ENCODE peak calls at places on chromosomes 4 and X, in seven cellular contexts. Q is GM12878, E is SK-N-SH, M is HepG2, Z is HCT116, C is K562, K is H1. Y is an unnamed sample.

GRCh38 chr4:86521373-86521969 is 72.6 kb upstream of the PTPN13 start:
- DNase-seq in Z (no peak), K (no peak), M (no peak), E (no peak), C (no peak), Q (no peak), Y (no peak)

GRCh38 chr4:15506464-15506863 is 36.8 kb downstream of the CC2D2A start:
- DNase-seq in M (no peak), E (no peak), Q (no peak), K (no peak), C (no peak), Z (no peak), Y (no peak)

GRCh38 chr4:75658881-75659280 is 14.3 kb downstream of the G3BP2 start:
- DNase-seq in C (no peak), K (no peak), M (no peak), E (no peak), Z (no peak), Q (no peak), Y (no peak)

GRCh38 chr4:100935090-100935489 is 412.2 kb downstream of the PPP3CA start:
- DNase-seq in Z (peak), Q (no peak), C (no peak), E (peak), K (no peak), M (no peak), Y (peak)

GRCh38 chrX:108114541-108114940 is 23.0 kb downstream of the ATG4A start:
- DNase-seq in Z (no peak), M (no peak), Q (peak), C (no peak), E (no peak), K (no peak), Y (no peak)

GRCh38 chr4:13160906-13161305 is 323.2 kb downstream of the RAB28 start:
- DNase-seq in Z (no peak), E (no peak), C (no peak), K (no peak), Q (no peak), M (no peak), Y (no peak)

GRCh38 chrX:154398668-154399526 is 720 bp downstream of the RPL10 start:
- DNase-seq in K (no peak), Q (no peak), E (peak), Z (no peak), M (peak), C (peak), Y (no peak)

GRCh38 chr4:55722132-55722531 is 86.0 kb upstream of the NMU start:
- DNase-seq in M (no peak), Z (no peak), E (no peak), C (no peak), K (no peak), Q (no peak), Y (no peak)

GRCh38 chr4:120865985-120866384 is 56.5 kb downstream of the PRDM5 start:
- DNase-seq in K (no peak), M (no peak), Z (no peak), C (no peak), Q (no peak), E (no peak), Y (no peak)

GRCh38 chrX:153902388-153902787 is 2.1 kb upstream of the AVPR2 start:
- DNase-seq in E (peak), C (no peak), K (no peak), Q (no peak), Z (no peak), M (no peak), Y (no peak)

GRCh38 chr4:1278336-1278670 is 11.4 kb upstream of the MAEA start:
- DNase-seq in Q (no peak), C (no peak), Z (peak), M (no peak), E (no peak), K (no peak), Y (no peak)

GRCh38 chr4:57043304-57044251 is 64.9 kb downstream of the POLR2B start:
- DNase-seq in Q (no peak), K (no peak), C (no peak), Z (no peak), E (no peak), M (no peak), Y (no peak)

GRCh38 chr4:34170941-34171340 is 2073.4 kb downstream of the ARAP2 start:
- DNase-seq in E (no peak), C (no peak), Q (no peak), M (no peak), Z (no peak), K (no peak), Y (no peak)

GRCh38 chrX:124028177-124028576 is 66.7 kb downstream of the STAG2 start:
- DNase-seq in E (no peak), Z (no peak), Q (no peak), M (no peak), K (no peak), C (no peak), Y (no peak)

GRCh38 chr4:10879411-10880110 is 195.0 kb upstream of the CLNK start:
- DNase-seq in E (no peak), C (no peak), M (no peak), K (no peak), Q (no peak), Z (no peak), Y (no peak)

GRCh38 chrX:147550217-147550616 is 361.5 kb upstream of the FMR1 start:
- DNase-seq in C (no peak), E (peak), Z (no peak), M (peak), K (no peak), Q (no peak), Y (peak)

GRCh38 chrX:121000589-121000988 is 15.0 kb upstream of the CT47A1 start:
- DNase-seq in Z (peak), K (no peak), C (no peak), M (peak), Q (peak), E (peak), Y (peak)

GRCh38 chr4:19947349-19947748 is 304.4 kb upstream of the SLIT2 start:
- DNase-seq in K (no peak), M (no peak), Q (no peak), C (no peak), Z (no peak), E (no peak), Y (no peak)

GRCh38 chr4:3766791-3767561 is 791 bp downstream of the ADRA2C start:
- DNase-seq in Q (no peak), M (no peak), E (peak), Z (no peak), C (no peak), K (no peak), Y (peak)

GRCh38 chr4:185380320-185380719 is 15.4 kb downstream of the LRP2BP start:
- DNase-seq in M (peak), Q (no peak), Z (no peak), K (no peak), E (no peak), C (no peak), Y (no peak)

GRCh38 chr4:40908297-40908696 is 158.5 kb downstream of the NSUN7 start:
- DNase-seq in Q (no peak), E (no peak), C (no peak), M (no peak), K (peak), Z (peak), Y (no peak)

GRCh38 chr4:183852910-183853555 is 52.1 kb upstream of the STOX2 start:
- DNase-seq in E (no peak), Z (no peak), Q (no peak), K (no peak), C (no peak), M (no peak), Y (no peak)

GRCh38 chrX:49308604-49309269 is 5.3 kb downstream of the GAGE10 start:
- DNase-seq in K (no peak), Q (no peak), C (no peak), Z (no peak), M (no peak), E (no peak), Y (no peak)

GRCh38 chr4:149709640-149710039 is 106.0 kb downstream of the IQCM start:
- DNase-seq in K (no peak), E (no peak), C (no peak), Z (no peak), Q (no peak), M (no peak), Y (no peak)

GRCh38 chr4:38384962-38385285 is 279.1 kb upstream of the KLF3 start:
- DNase-seq in M (no peak), E (no peak), Z (no peak), K (no peak), Q (no peak), C (no peak), Y (no peak)

GRCh38 chr4:120718979-120719566 is 203.5 kb downstream of the PRDM5 start:
- DNase-seq in M (peak), C (no peak), K (no peak), Q (no peak), E (peak), Z (peak), Y (no peak)

GRCh38 chr4:184845367-184846011 is 19.7 kb upstream of the ACSL1 start:
- DNase-seq in M (peak), C (no peak), Z (no peak), Q (no peak), K (no peak), E (no peak), Y (no peak)

GRCh38 chr4:53477038-53477565 is 99.7 kb downstream of the FIP1L1 start:
- DNase-seq in Q (no peak), E (no peak), C (no peak), K (peak), M (peak), Z (no peak), Y (peak)

GRCh38 chr4:6308890-6309643 is 39.4 kb downstream of the WFS1 start:
- DNase-seq in C (no peak), K (no peak), M (peak), E (peak), Z (no peak), Q (no peak), Y (peak)

GRCh38 chr4:5800496-5800895 is 89.5 kb downstream of the EVC start:
- DNase-seq in Z (no peak), E (no peak), K (no peak), C (no peak), Q (no peak), M (no peak), Y (no peak)

GRCh38 chrX:2955281-2955680 is 26.1 kb upstream of the ARSD start:
- DNase-seq in K (no peak), C (no peak), Z (no peak), M (no peak), Q (no peak), E (no peak), Y (no peak)

GRCh38 chrX:132837126-132837525 is 121.3 kb downstream of the HS6ST2 start:
- DNase-seq in Q (no peak), E (no peak), M (no peak), K (no peak), Z (peak), C (no peak), Y (no peak)

DNA sequence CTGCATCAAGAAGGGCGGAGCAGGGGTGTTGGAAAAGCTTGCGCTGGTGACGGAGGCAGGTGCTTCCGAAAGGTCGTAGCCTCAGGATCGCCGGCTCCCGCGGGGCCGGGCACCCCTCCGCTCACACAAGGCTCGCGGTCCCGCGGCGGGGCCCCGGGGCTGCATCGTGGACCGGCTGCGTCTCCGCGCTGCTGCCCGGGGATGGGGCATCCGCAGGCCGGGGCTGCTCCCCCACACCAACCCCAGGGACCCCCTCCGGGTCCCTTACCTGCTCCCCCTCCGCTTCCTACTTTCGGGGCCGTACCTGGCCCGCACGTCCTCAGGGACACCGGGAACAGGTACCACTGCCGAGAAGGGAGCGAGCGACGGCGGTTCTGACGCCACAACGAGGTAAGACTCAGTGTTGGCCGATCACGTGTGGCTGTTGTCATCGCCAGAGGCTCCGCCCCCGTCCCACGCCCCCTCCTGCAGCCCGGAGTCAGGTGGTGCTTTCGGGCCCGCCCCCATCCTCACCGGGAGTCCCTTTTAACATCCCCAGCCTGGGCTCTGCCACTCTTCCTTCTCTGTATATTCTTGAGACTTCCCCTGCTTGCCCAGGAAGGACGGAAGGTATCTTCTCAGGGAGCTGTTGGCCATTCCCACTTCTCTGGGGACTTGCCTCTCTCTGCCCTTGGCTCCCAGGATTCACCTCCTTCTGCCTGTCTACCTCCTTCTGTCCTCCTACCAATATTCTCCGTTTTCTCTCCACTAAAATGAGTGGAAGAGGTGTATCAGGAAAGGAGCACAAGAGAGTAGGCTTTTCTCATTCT is at the start of gene BEX2:
- DNase-seq in C (peak), M (no peak), Q (no peak), E (peak), Z (peak), K (peak), Y (peak)
- TF ChIP-seq JUND in C (peak), M (no peak), Q (no peak), E (no peak), Z (no peak), K (no peak), Y (no peak)

DNA sequence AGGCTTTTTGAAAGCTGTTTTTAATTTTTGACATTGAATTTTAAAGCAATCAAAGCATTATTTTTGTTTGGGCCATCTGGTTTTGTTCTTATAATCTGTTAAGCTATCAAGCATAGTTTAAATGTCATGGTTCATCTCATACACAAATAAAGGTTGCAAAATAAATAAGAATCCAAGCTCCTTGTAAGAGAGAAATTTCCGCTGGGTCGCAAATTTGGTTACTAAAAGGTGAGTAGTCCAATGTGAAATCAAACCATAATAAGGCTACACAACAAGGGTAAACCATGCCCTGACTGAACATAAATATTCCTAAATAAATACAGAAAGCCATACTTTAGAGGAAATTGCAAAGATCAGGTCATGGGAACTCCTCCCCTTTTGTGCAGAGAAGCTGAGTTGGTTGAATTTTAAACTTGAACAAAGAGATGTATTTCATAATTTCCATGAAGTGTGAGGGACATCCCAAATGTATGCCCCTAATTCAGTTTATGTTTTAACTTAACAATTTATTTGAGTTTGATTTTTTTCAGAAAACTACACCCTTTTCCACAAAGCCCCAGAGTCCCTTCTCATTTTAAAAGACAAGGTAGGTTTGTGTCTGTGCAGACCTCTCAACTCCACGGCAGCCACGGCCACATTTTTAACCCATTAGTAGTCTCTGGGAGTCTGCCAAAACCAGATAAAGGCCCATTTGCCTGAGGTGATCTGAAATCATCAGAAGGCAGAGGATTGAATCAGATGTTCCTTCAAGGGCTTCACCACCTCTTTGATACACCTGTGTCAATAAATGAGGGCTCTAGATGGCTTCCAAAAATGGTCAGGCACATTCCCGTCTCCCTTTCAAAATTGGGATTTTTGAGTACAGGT is 85.2 kb downstream of the PLAC1 start:
- DNase-seq in Z (peak), C (no peak), M (no peak), Q (no peak), E (no peak), K (no peak), Y (no peak)
- TF ChIP-seq JUND in Z (peak), C (no peak), M (no peak), Q (no peak), E (peak), K (no peak), Y (no peak)

GRCh38 chr4:125551967-125552366 is 237.2 kb downstream of the FAT4 start:
- DNase-seq in E (no peak), K (no peak), C (no peak), M (no peak), Q (no peak), Z (no peak), Y (no peak)

GRCh38 chr4:125550769-125551168 is 236.0 kb downstream of the FAT4 start:
- DNase-seq in C (no peak), M (no peak), E (no peak), Z (no peak), Q (no peak), K (no peak), Y (no peak)

GRCh38 chr4:125547842-125548241 is 233.1 kb downstream of the FAT4 start:
- DNase-seq in C (no peak), K (no peak), E (no peak), M (no peak), Q (no peak), Z (no peak), Y (no peak)

GRCh38 chr4:125546272-125546671 is 231.5 kb downstream of the FAT4 start:
- DNase-seq in E (no peak), Q (no peak), K (no peak), Z (no peak), M (no peak), C (no peak), Y (no peak)

DNA sequence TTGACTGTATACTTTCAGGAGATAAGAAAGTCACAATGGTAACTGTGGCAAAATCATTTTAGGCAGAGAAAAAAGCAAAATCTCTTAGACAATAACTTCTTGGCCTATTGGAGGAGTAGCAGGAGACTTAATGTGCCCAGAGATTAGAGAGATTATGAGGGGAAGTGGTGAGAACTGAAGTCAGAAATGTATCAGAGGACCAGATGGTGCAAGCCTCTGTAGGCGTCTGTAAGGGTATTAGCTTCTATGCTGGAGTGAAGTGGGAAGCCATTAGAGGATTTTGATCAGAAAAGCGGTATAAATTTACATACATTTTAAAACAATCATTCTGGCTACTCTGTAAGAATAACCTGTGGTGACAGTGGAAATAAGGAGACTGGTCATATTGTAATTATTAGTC is 236.7 kb downstream of the FAT4 start:
- DNase-seq in E (no peak), K (no peak), C (no peak), M (no peak), Q (no peak), Z (no peak), Y (no peak)
- TF ChIP-seq JUND in E (no peak), K (no peak), C (no peak), M (no peak), Q (no peak), Z (no peak), Y (no peak)

DNA sequence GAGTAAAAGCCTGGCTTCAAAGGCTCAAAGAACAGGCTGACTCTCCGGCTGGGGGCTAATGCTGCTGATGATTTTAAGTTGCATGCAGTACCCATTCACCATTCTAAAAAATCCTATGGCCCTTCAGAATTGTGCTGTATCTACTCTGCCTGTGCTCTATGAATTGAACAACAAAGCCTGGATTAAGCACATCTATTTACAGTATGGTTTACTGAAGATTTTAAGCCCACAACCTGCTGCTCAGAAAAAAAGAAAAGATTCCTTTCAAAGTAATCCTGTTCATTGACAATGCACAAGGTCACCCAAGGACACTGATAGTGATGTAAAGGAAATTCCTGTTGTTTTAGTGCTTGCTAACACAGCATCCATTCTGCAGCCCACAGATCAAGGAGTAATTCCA is 84.9 kb upstream of the SFRP2 start:
- DNase-seq in M (no peak), Q (no peak), K (no peak), C (no peak), E (no peak), Z (no peak), Y (no peak)
- TF ChIP-seq JUND in M (no peak), Q (no peak), K (no peak), C (no peak), E (no peak), Z (no peak), Y (no peak)

GRCh38 chrX:70434914-70435586 is 9.6 kb upstream of the DLG3 start:
- DNase-seq in C (no peak), Z (no peak), M (no peak), K (no peak), Q (no peak), E (no peak), Y (no peak)
- TF ChIP-seq JUND in C (no peak), Z (no peak), M (no peak), K (no peak), Q (no peak), E (no peak), Y (no peak)

GRCh38 chr4:138978600-138978999 is 37.0 kb upstream of the NOCT start:
- DNase-seq in C (no peak), M (no peak), Q (no peak), E (no peak), Z (no peak), K (no peak), Y (peak)
- TF ChIP-seq JUND in C (no peak), M (no peak), Q (no peak), E (no peak), Z (no peak), K (no peak), Y (no peak)

Y was measured in T47D.